ENCODE peak calls at places on chromosomes 3 and 15, in six cellular contexts. One of them, this sample, is unnamed.

GRCh38 chr3:172892158-172892557 is 141.6 kb downstream of the ECT2 start:
- DNase-seq in colonic mucosa: no peak
- DNase-seq in GM23338: no peak
- DNase-seq in LNCaP clone FGC: no peak
- DNase-seq in body of pancreas: no peak
- DNase-seq in fibroblast of pulmonary artery: peak
- DNase-seq in this sample: peak

GRCh38 chr15:68494573-68495105 is 62.7 kb upstream of the ITGA11 start:
- DNase-seq in colonic mucosa: no peak
- DNase-seq in GM23338: no peak
- DNase-seq in LNCaP clone FGC: no peak
- DNase-seq in body of pancreas: no peak
- DNase-seq in fibroblast of pulmonary artery: no peak
- DNase-seq in this sample: no peak

GRCh38 chr3:52609316-52609815 is 73.0 kb downstream of the UQCC5 start:
- DNase-seq in colonic mucosa: no peak
- DNase-seq in GM23338: no peak
- DNase-seq in LNCaP clone FGC: no peak
- DNase-seq in body of pancreas: no peak
- DNase-seq in fibroblast of pulmonary artery: no peak
- DNase-seq in this sample: no peak

GRCh38 chr3:12994357-12994606 is 78.9 kb downstream of the IQSEC1 start:
- DNase-seq in colonic mucosa: peak
- DNase-seq in GM23338: peak
- DNase-seq in LNCaP clone FGC: no peak
- DNase-seq in body of pancreas: peak
- DNase-seq in fibroblast of pulmonary artery: no peak
- DNase-seq in this sample: no peak

GRCh38 chr3:30222436-30222835 is 384.0 kb upstream of the TGFBR2 start:
- DNase-seq in colonic mucosa: no peak
- DNase-seq in GM23338: no peak
- DNase-seq in LNCaP clone FGC: no peak
- DNase-seq in body of pancreas: no peak
- DNase-seq in fibroblast of pulmonary artery: no peak
- DNase-seq in this sample: no peak

GRCh38 chr3:36965440-36965839 is 20.6 kb upstream of the TRANK1 start:
- DNase-seq in colonic mucosa: no peak
- DNase-seq in GM23338: peak
- DNase-seq in LNCaP clone FGC: no peak
- DNase-seq in body of pancreas: no peak
- DNase-seq in fibroblast of pulmonary artery: no peak
- DNase-seq in this sample: no peak

GRCh38 chr3:184380627-184381260 is 890 bp downstream of the CHRD start:
- DNase-seq in colonic mucosa: no peak
- DNase-seq in GM23338: no peak
- DNase-seq in LNCaP clone FGC: no peak
- DNase-seq in body of pancreas: no peak
- DNase-seq in fibroblast of pulmonary artery: no peak
- DNase-seq in this sample: no peak

GRCh38 chr3:127714151-127714571 is 41.4 kb downstream of the ABTB1 start:
- DNase-seq in colonic mucosa: no peak
- DNase-seq in GM23338: no peak
- DNase-seq in LNCaP clone FGC: no peak
- DNase-seq in body of pancreas: no peak
- DNase-seq in fibroblast of pulmonary artery: peak
- DNase-seq in this sample: no peak

GRCh38 chr3:13890377-13891016 is 10.6 kb upstream of the WNT7A start:
- DNase-seq in colonic mucosa: no peak
- DNase-seq in GM23338: no peak
- DNase-seq in LNCaP clone FGC: no peak
- DNase-seq in body of pancreas: no peak
- DNase-seq in fibroblast of pulmonary artery: no peak
- DNase-seq in this sample: no peak

GRCh38 chr3:129383292-129383860 is 45.1 kb downstream of the EFCAB12 start:
- DNase-seq in colonic mucosa: peak
- DNase-seq in GM23338: peak
- DNase-seq in LNCaP clone FGC: peak
- DNase-seq in body of pancreas: peak
- DNase-seq in fibroblast of pulmonary artery: peak
- DNase-seq in this sample: peak

GRCh38 chr3:74470313-74470712 is 144.1 kb downstream of the CNTN3 start:
- DNase-seq in colonic mucosa: no peak
- DNase-seq in GM23338: no peak
- DNase-seq in LNCaP clone FGC: no peak
- DNase-seq in body of pancreas: no peak
- DNase-seq in fibroblast of pulmonary artery: no peak
- DNase-seq in this sample: no peak

GRCh38 chr3:20141841-20142240 is 44.2 kb downstream of the SGO1 start:
- DNase-seq in colonic mucosa: no peak
- DNase-seq in GM23338: peak
- DNase-seq in LNCaP clone FGC: no peak
- DNase-seq in body of pancreas: no peak
- DNase-seq in fibroblast of pulmonary artery: peak
- DNase-seq in this sample: peak

GRCh38 chr15:89026167-89026566 is 62.1 kb upstream of the ABHD2 start:
- DNase-seq in colonic mucosa: no peak
- DNase-seq in GM23338: no peak
- DNase-seq in LNCaP clone FGC: no peak
- DNase-seq in body of pancreas: no peak
- DNase-seq in fibroblast of pulmonary artery: no peak
- DNase-seq in this sample: no peak

GRCh38 chr15:62344806-62345539 is 179.9 kb upstream of the C2CD4B start:
- DNase-seq in colonic mucosa: peak
- DNase-seq in GM23338: peak
- DNase-seq in LNCaP clone FGC: no peak
- DNase-seq in body of pancreas: peak
- DNase-seq in fibroblast of pulmonary artery: peak
- DNase-seq in this sample: peak

GRCh38 chr3:186452517-186452916 is 90.5 kb upstream of the DGKG start:
- DNase-seq in colonic mucosa: no peak
- DNase-seq in GM23338: no peak
- DNase-seq in LNCaP clone FGC: no peak
- DNase-seq in body of pancreas: no peak
- DNase-seq in fibroblast of pulmonary artery: peak
- DNase-seq in this sample: peak

GRCh38 chr15:98799461-98799971 is 151.2 kb downstream of the IGF1R start:
- DNase-seq in colonic mucosa: peak
- DNase-seq in GM23338: peak
- DNase-seq in LNCaP clone FGC: no peak
- DNase-seq in body of pancreas: no peak
- DNase-seq in fibroblast of pulmonary artery: peak
- DNase-seq in this sample: peak

GRCh38 chr3:41681479-41681878 is 280.4 kb downstream of the ULK4 start:
- DNase-seq in colonic mucosa: no peak
- DNase-seq in GM23338: peak
- DNase-seq in LNCaP clone FGC: no peak
- DNase-seq in body of pancreas: no peak
- DNase-seq in fibroblast of pulmonary artery: peak
- DNase-seq in this sample: peak

GRCh38 chr3:148101061-148101460 is 596.6 kb upstream of the AGTR1 start:
- DNase-seq in colonic mucosa: no peak
- DNase-seq in GM23338: no peak
- DNase-seq in LNCaP clone FGC: no peak
- DNase-seq in body of pancreas: no peak
- DNase-seq in fibroblast of pulmonary artery: no peak
- DNase-seq in this sample: peak

GRCh38 chr3:151999936-152000335 is 126.5 kb downstream of the SUCNR1 start:
- DNase-seq in colonic mucosa: no peak
- DNase-seq in GM23338: no peak
- DNase-seq in LNCaP clone FGC: no peak
- DNase-seq in body of pancreas: no peak
- DNase-seq in fibroblast of pulmonary artery: no peak
- DNase-seq in this sample: no peak

GRCh38 chr15:72850833-72851232 is 67.3 kb upstream of the ADPGK start:
- DNase-seq in colonic mucosa: no peak
- DNase-seq in GM23338: no peak
- DNase-seq in LNCaP clone FGC: no peak
- DNase-seq in body of pancreas: no peak
- DNase-seq in fibroblast of pulmonary artery: no peak
- DNase-seq in this sample: no peak

GRCh38 chr3:168914662-168915061 is 748.9 kb downstream of the MECOM start:
- DNase-seq in colonic mucosa: no peak
- DNase-seq in GM23338: peak
- DNase-seq in LNCaP clone FGC: no peak
- DNase-seq in body of pancreas: no peak
- DNase-seq in fibroblast of pulmonary artery: peak
- DNase-seq in this sample: peak

GRCh38 chr3:159764211-159765024 is 224.2 kb upstream of the IL12A start:
- DNase-seq in colonic mucosa: peak
- DNase-seq in GM23338: no peak
- DNase-seq in LNCaP clone FGC: no peak
- DNase-seq in body of pancreas: peak
- DNase-seq in fibroblast of pulmonary artery: peak
- DNase-seq in this sample: peak

GRCh38 chr3:156456771-156457224 is 98.1 kb downstream of the SSR3 start:
- DNase-seq in colonic mucosa: no peak
- DNase-seq in GM23338: peak
- DNase-seq in LNCaP clone FGC: no peak
- DNase-seq in body of pancreas: no peak
- DNase-seq in fibroblast of pulmonary artery: no peak
- DNase-seq in this sample: peak

GRCh38 chr15:77821188-77821958 is 188.7 kb upstream of the LINGO1 start:
- DNase-seq in colonic mucosa: peak
- DNase-seq in GM23338: peak
- DNase-seq in LNCaP clone FGC: no peak
- DNase-seq in body of pancreas: peak
- DNase-seq in fibroblast of pulmonary artery: peak
- DNase-seq in this sample: peak
- TF ChIP-seq CTCF in colonic mucosa: peak
- TF ChIP-seq CTCF in GM23338: peak
- TF ChIP-seq CTCF in LNCaP clone FGC: peak
- TF ChIP-seq CTCF in body of pancreas: peak
- TF ChIP-seq CTCF in fibroblast of pulmonary artery: peak
- TF ChIP-seq CTCF in this sample: peak

DNA sequence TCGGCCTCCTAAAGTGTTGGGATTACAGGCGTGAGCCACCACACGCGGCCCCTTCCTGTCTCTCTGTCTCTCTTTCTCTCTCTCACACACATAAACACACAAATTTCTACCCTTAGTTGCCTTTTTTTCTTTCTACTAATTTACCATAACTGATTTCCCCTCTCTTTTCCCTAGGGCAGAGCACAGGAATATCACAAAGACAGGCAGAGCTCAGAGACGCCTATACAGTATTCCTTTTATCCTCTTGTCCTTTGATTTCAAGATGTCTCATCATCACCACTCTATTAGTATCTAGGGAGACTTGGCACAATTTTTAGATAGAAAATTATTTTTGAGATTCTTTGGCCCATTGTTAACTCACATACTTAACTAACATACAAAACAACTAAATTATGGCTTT is 25.8 kb upstream of the ST3GAL6 start:
- DNase-seq in colonic mucosa: no peak
- DNase-seq in GM23338: no peak
- DNase-seq in LNCaP clone FGC: no peak
- DNase-seq in body of pancreas: no peak
- DNase-seq in fibroblast of pulmonary artery: no peak
- DNase-seq in this sample: no peak
- H3K4me3 ChIP-seq in colonic mucosa: no peak
- H3K4me3 ChIP-seq in GM23338: no peak
- H3K4me3 ChIP-seq in LNCaP clone FGC: no peak
- H3K4me3 ChIP-seq in body of pancreas: no peak
- H3K4me3 ChIP-seq in fibroblast of pulmonary artery: no peak
- H3K4me3 ChIP-seq in this sample: no peak

GRCh38 chr3:45758871-45759270 is 37.5 kb downstream of the SLC6A20 start:
- DNase-seq in colonic mucosa: no peak
- DNase-seq in GM23338: no peak
- DNase-seq in LNCaP clone FGC: no peak
- DNase-seq in body of pancreas: no peak
- DNase-seq in fibroblast of pulmonary artery: no peak
- DNase-seq in this sample: no peak

GRCh38 chr3:45760878-45761711 is 35.2 kb downstream of the SLC6A20 start:
- DNase-seq in colonic mucosa: peak
- DNase-seq in GM23338: peak
- DNase-seq in LNCaP clone FGC: peak
- DNase-seq in body of pancreas: peak
- DNase-seq in fibroblast of pulmonary artery: peak
- DNase-seq in this sample: peak

GRCh38 chr3:45761831-45762230 is 34.5 kb downstream of the SLC6A20 start:
- DNase-seq in colonic mucosa: no peak
- DNase-seq in GM23338: no peak
- DNase-seq in LNCaP clone FGC: no peak
- DNase-seq in body of pancreas: no peak
- DNase-seq in fibroblast of pulmonary artery: no peak
- DNase-seq in this sample: no peak

GRCh38 chr3:45762647-45763330 is 33.5 kb downstream of the SLC6A20 start:
- DNase-seq in colonic mucosa: peak
- DNase-seq in GM23338: no peak
- DNase-seq in LNCaP clone FGC: no peak
- DNase-seq in body of pancreas: no peak
- DNase-seq in fibroblast of pulmonary artery: no peak
- DNase-seq in this sample: no peak

DNA sequence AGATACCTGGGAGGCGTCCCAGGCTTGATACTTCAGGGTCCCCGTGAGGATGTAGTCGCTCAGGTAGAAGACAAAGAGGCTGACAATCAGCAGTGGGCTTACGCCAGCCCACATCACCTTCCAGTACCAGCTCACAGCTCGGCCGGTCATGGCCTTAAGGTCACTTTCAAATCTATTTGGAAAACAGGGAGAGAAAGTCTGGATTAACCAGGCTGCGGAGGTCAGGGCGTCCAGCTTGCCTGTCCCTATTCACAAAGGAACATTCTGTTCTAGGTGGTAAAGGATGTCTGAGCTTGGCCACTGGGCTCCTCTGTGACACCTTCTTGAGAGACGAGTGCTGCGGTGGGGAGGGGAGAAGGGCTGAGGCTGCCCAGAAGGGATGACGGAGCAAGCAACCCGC is 36.5 kb downstream of the SLC6A20 start:
- DNase-seq in colonic mucosa: no peak
- DNase-seq in GM23338: no peak
- DNase-seq in LNCaP clone FGC: no peak
- DNase-seq in body of pancreas: no peak
- DNase-seq in fibroblast of pulmonary artery: no peak
- DNase-seq in this sample: no peak
- TF ChIP-seq CTCF in colonic mucosa: no peak
- TF ChIP-seq CTCF in GM23338: no peak
- TF ChIP-seq CTCF in LNCaP clone FGC: no peak
- TF ChIP-seq CTCF in body of pancreas: no peak
- TF ChIP-seq CTCF in fibroblast of pulmonary artery: no peak
- TF ChIP-seq CTCF in this sample: no peak

GRCh38 chr15:100348578-100348977 is 6.8 kb upstream of the ADAMTS17 start:
- DNase-seq in colonic mucosa: no peak
- DNase-seq in GM23338: peak
- DNase-seq in LNCaP clone FGC: no peak
- DNase-seq in body of pancreas: no peak
- DNase-seq in fibroblast of pulmonary artery: no peak
- DNase-seq in this sample: no peak
- H3K4me3 ChIP-seq in colonic mucosa: no peak
- H3K4me3 ChIP-seq in GM23338: no peak
- H3K4me3 ChIP-seq in LNCaP clone FGC: no peak
- H3K4me3 ChIP-seq in body of pancreas: no peak
- H3K4me3 ChIP-seq in fibroblast of pulmonary artery: no peak
- H3K4me3 ChIP-seq in this sample: no peak